ENCODE peak calls at places on chromosomes 13 and 19, in six cellular contexts. G is tibial artery, J is bronchial epithelial cell, W is aorta, S is stomach, P is psoas muscle. A is an unnamed sample.

GRCh38 chr13:31200636-31200970 is 828 bp downstream of the B3GLCT start:
- DNase-seq in W (peak; percentile 69), S (peak; percentile 50), G (peak; percentile 74), P (peak; percentile 61), J (no peak), A (no peak)

GRCh38 chr19:4609878-4610511 is 29.3 kb upstream of the TNFAIP8L1 start:
- DNase-seq in S (no peak), W (peak; percentile 62), G (no peak), J (no peak), P (no peak), A (no peak)

GRCh38 chr13:107157272-107157671 is 589.3 kb upstream of the ARGLU1 start:
- DNase-seq in P (no peak), G (no peak), W (no peak), S (no peak), J (no peak), A (no peak)

GRCh38 chr19:16714702-16715294 is 4.8 kb upstream of the NWD1 start:
- DNase-seq in J (peak; percentile 40), G (peak; percentile 67), P (peak; percentile 34), W (peak; percentile 56), S (peak; percentile 64), A (peak; percentile 51)

GRCh38 chr19:17332677-17333581 is 1.7 kb downstream of the ANO8 start:
- DNase-seq in P (no peak), G (no peak), J (peak; percentile 35), S (no peak), W (peak; percentile 52), A (peak; percentile 65)

GRCh38 chr13:56352356-56352755 is 788.4 kb upstream of the PRR20A start:
- DNase-seq in J (peak; percentile 82), W (no peak), G (no peak), S (no peak), P (no peak), A (no peak)

GRCh38 chr19:51654783-51655182 is 8.2 kb upstream of the SIGLEC14 start:
- DNase-seq in G (no peak), P (no peak), S (no peak), W (no peak), J (no peak), A (peak; percentile 6)

GRCh38 chr13:41050041-41050440 is 11.3 kb upstream of the WBP4 start:
- DNase-seq in J (peak; percentile 77), S (no peak), W (no peak), G (no peak), P (no peak), A (no peak)

GRCh38 chr19:18848860-18849661 is 17.3 kb downstream of the UPF1 start:
- DNase-seq in P (peak; percentile 76), S (no peak), J (no peak), G (peak; percentile 91), W (peak; percentile 91), A (peak; percentile 72)

GRCh38 chr13:92196566-92197256 is 798.3 kb downstream of the GPC5 start:
- DNase-seq in G (no peak), J (no peak), P (no peak), S (no peak), W (no peak), A (peak; percentile 65)
- H3K4me3 ChIP-seq in G (no peak overlapping the region), J (no peak overlapping the region), P (no peak overlapping the region), S (no peak overlapping the region), W (no peak overlapping the region), A (peak overlapping the region; percentile 38)

GRCh38 chr13:58953638-58954037 is 1210.1 kb downstream of the DIAPH3 start:
- DNase-seq in P (no peak), J (no peak), W (no peak), S (no peak), G (no peak), A (peak; percentile 26)

GRCh38 chr13:58960909-58961308 is 1202.8 kb downstream of the DIAPH3 start:
- DNase-seq in J (peak; percentile 6), G (no peak), S (no peak), P (no peak), W (no peak), A (peak; percentile 69)

GRCh38 chr13:58950911-58951310 is 1212.8 kb downstream of the DIAPH3 start:
- DNase-seq in S (no peak), G (no peak), P (no peak), W (no peak), J (no peak), A (no peak)

DNA sequence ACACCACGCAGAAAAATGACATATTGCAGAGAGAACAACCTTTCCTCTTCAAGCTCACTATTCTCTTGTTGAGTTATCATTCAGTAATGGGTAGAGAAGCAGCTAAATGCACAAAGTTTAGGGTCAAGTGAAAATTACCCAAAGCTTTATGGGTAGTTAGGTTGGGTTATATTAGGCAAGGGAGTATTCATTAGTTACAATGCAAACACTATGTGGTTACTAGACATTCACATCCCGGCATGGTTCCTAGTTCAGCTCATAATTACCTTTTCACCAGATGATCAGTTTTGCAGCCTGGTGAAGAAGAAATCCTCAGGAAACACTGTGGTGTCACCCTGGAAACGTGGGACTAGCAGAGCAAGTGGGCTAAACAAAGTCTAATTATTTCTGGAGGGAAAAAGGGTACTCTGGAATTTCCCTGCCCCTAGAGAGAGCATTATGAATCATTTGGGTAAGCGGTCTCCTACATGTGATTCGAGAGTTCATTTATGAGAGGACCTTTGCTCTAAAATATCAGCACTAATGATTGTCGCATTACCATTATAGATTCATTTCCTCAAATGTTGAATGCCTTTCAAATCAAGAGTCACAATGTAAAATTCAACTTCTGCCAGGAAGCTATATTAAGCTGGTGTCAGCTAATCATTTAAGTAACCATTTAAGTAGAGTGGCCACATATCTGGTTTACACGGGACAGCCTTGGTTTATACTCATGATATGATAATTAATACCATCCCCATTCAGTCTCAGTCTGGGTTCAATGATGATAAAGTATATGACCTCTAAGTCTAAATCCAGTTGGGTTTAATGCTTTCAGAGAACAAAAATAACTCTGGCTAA is 1208.0 kb downstream of the DIAPH3 start:
- DNase-seq in P (no peak), J (no peak), W (no peak), S (no peak), G (no peak), A (no peak)
- H3K4me3 ChIP-seq in P (no peak overlapping the region), J (no peak overlapping the region), W (no peak overlapping the region), S (no peak overlapping the region), G (no peak overlapping the region), A (no peak overlapping the region)

GRCh38 chr19:39247701-39248664 is 673 bp downstream of the IFNL4 start:
- DNase-seq in W (no peak), J (no peak), G (no peak), P (no peak), S (no peak), A (no peak)
- H3K4me3 ChIP-seq in W (no peak overlapping the region), J (no peak overlapping the region), G (no peak overlapping the region), P (peak overlapping the region; percentile 11), S (peak overlapping the region; percentile 41), A (no peak overlapping the region)

DNA sequence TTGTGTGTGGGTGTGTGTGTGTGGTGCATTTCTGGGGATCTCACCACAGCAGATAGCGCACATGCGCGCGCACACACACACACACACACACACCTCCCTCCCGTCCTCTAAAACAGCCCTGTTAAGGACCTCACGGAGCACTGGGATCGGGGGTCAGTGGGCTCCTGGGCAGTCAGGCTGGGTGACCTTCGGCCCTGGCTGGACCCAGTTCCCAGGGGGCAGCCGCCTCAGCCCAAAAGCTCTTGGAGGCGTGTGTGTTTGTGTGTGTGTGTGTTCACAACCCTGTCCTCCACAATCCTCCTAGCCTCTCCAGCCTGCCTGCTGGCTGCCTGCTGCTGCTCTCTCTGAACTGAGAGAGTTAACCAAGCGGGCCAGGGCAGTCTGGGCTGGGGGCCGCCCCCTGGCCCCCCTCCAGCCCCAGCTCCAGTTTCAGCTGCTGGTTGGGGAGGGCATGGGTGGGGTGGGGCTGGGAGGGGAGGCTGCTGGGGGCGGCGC is 272 bp upstream of the FXYD1 start:
- DNase-seq in G (no peak), S (no peak), P (peak; percentile 73), J (no peak), W (peak; percentile 79), A (no peak)
- H3K4me3 ChIP-seq in G (peak overlapping the region; percentile 66), S (peak overlapping the region; percentile 38), P (peak overlapping the region; percentile 69), J (no peak overlapping the region), W (no peak overlapping the region), A (no peak overlapping the region)

GRCh38 chr19:35869327-35870123 is 1.2 kb downstream of the APLP1 start:
- DNase-seq in W (peak; percentile 76), J (peak; percentile 64), G (no peak), P (peak; percentile 59), S (peak; percentile 88), A (peak; percentile 79)
- H3K4me3 ChIP-seq in W (no peak overlapping the region), J (no peak overlapping the region), G (peak overlapping the region; percentile 66), P (peak overlapping the region; percentile 60), S (peak overlapping the region; percentile 63), A (peak overlapping the region; percentile 49)

GRCh38 chr13:109780880-109781383 is 5.5 kb downstream of the IRS2 start:
- DNase-seq in S (no peak), J (no peak), W (no peak), P (no peak), G (no peak), A (no peak)

GRCh38 chr13:109776575-109776974 is 9.8 kb downstream of the IRS2 start:
- DNase-seq in W (no peak), S (no peak), G (no peak), J (no peak), P (no peak), A (no peak)

GRCh38 chr13:109779074-109779473 is 7.3 kb downstream of the IRS2 start:
- DNase-seq in W (no peak), G (no peak), J (no peak), S (no peak), P (no peak), A (no peak)

GRCh38 chr13:109779876-109780516 is 6.4 kb downstream of the IRS2 start:
- DNase-seq in S (no peak), G (no peak), J (no peak), W (no peak), P (no peak), A (no peak)

DNA sequence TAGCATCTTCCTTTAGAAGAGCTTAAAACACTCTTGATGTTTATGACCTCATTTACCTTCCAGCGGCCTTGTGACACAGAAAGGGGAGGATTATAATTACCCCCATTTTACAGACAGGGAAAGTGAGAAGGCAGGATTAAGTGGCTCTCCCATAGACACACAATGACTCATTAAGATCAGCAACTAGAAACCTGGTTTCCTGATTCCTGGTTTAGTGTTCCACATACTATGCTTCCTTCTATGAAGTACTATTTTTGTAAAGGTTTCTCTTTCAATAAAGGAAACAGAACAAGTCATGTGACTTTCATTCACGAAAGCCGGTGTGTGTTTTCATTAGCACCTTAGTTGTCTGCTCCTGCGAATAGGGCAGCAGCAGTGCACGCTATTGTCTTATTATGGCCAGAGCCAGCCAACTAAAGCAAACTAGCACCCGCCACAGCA is 8.3 kb downstream of the IRS2 start:
- DNase-seq in W (no peak), J (peak; percentile 90), G (no peak), P (no peak), S (peak; percentile 65), A (peak; percentile 66)
- H3K4me3 ChIP-seq in W (peak overlapping the region; percentile 80), J (no peak overlapping the region), G (peak overlapping the region; percentile 88), P (peak overlapping the region; percentile 64), S (peak overlapping the region; percentile 77), A (peak overlapping the region; percentile 26)